ENCODE peak calls at places on chromosomes 2 and 18, in five cellular contexts. V is adrenal gland, P is GM06990, J is heart right ventricle, U is aorta. M is an unnamed sample. For H3K36me3, the result is how much of the 10 kb centered on the place peaks cover.

GRCh38 chr2:202039278-202040100 is 5.8 kb downstream of the FZD7 start:
- DNase-seq in V (no peak), P (no peak), J (no peak), U (no peak), M (peak)

GRCh38 chr2:40394030-40394429 is 57.9 kb downstream of the SLC8A1 start:
- DNase-seq in V (no peak), P (no peak), J (no peak), U (no peak), M (no peak)

GRCh38 chr2:144096531-144096930 is 423.4 kb downstream of the ZEB2 start:
- DNase-seq in V (no peak), P (no peak), J (no peak), U (no peak), M (no peak)

GRCh38 chr2:239824051-239824694 is 201.0 kb downstream of the NDUFA10 start:
- DNase-seq in V (no peak), P (no peak), J (no peak), U (peak), M (no peak)

GRCh38 chr2:222042666-222043065 is 256.1 kb downstream of the PAX3 start:
- DNase-seq in V (no peak), P (no peak), J (no peak), U (no peak), M (no peak)

GRCh38 chr18:37385846-37386435 is 179.7 kb downstream of the CELF4 start:
- DNase-seq in V (no peak), P (no peak), J (no peak), U (no peak), M (no peak)

GRCh38 chr2:15389326-15389700 is 171.8 kb downstream of the NBAS start:
- DNase-seq in V (no peak), P (no peak), J (no peak), U (no peak), M (no peak)

GRCh38 chr2:48601349-48601748 is 16.3 kb upstream of the GTF2A1L start:
- DNase-seq in V (no peak), P (no peak), J (no peak), U (no peak), M (peak)

GRCh38 chr2:112031916-112032582 is 23.0 kb upstream of the TMEM87B start:
- DNase-seq in V (no peak), P (no peak), J (no peak), U (no peak), M (peak)

GRCh38 chr18:3498705-3499451 is 48.9 kb downstream of the TGIF1 start:
- DNase-seq in V (peak), P (no peak), J (peak), U (peak), M (peak)

GRCh38 chr2:138707424-138708074 is 72.6 kb downstream of the NXPH2 start:
- DNase-seq in V (no peak), P (no peak), J (no peak), U (no peak), M (peak)

GRCh38 chr2:141411419-141411818 is 719.4 kb downstream of the LRP1B start:
- DNase-seq in V (no peak), P (no peak), J (no peak), U (no peak), M (no peak)

GRCh38 chr18:32301976-32302743 is 112.3 kb downstream of the MEP1B start:
- DNase-seq in V (peak), P (peak), J (no peak), U (no peak), M (peak)

GRCh38 chr2:110768591-110768990 is 36.2 kb downstream of the ACOXL start:
- DNase-seq in V (no peak), P (no peak), J (no peak), U (no peak), M (no peak)

GRCh38 chr2:210577263-210578071 is 21.1 kb downstream of the CPS1 start:
- DNase-seq in V (no peak), P (peak), J (no peak), U (no peak), M (no peak)

GRCh38 chr2:134234535-134234934 is 19.3 kb upstream of the MGAT5 start:
- DNase-seq in V (no peak), P (no peak), J (no peak), U (no peak), M (no peak)

GRCh38 chr2:71253476-71253875 is 26.6 kb upstream of the PAIP2B start:
- DNase-seq in V (no peak), P (no peak), J (no peak), U (no peak), M (no peak)

GRCh38 chr2:184530239-184530638 is 68.1 kb upstream of the ZNF804A start:
- DNase-seq in V (no peak), P (no peak), J (no peak), U (peak), M (no peak)

GRCh38 chr2:180175736-180176135 is 168.6 kb upstream of the CWC22 start:
- DNase-seq in V (no peak), P (no peak), J (no peak), U (no peak), M (no peak)

GRCh38 chr2:8320305-8320704 is 361.6 kb upstream of the ID2 start:
- DNase-seq in V (no peak), P (no peak), J (no peak), U (no peak), M (peak)

GRCh38 chr18:54238181-54238936 is 13.9 kb upstream of the MBD2 start:
- DNase-seq in V (no peak), P (no peak), J (no peak), U (no peak), M (no peak)

GRCh38 chr2:72785517-72785916 is 40.3 kb downstream of the EXOC6B start:
- DNase-seq in V (no peak), P (no peak), J (no peak), U (no peak), M (no peak)

GRCh38 chr2:219344756-219345458 is 12.4 kb upstream of the RESP18 start:
- DNase-seq in V (peak), P (no peak), J (peak), U (no peak), M (no peak)

GRCh38 chr18:57898506-57899124 is 95.5 kb upstream of the ATP8B1 start:
- DNase-seq in V (no peak), P (no peak), J (no peak), U (no peak), M (peak)

GRCh38 chr18:51009071-51009470 is 20.9 kb upstream of the SMAD4 start:
- DNase-seq in V (no peak), P (no peak), J (no peak), U (no peak), M (peak)

GRCh38 chr2:28956415-28956826 is 24.7 kb upstream of the TOGARAM2 start:
- DNase-seq in V (peak), P (no peak), J (peak), U (no peak), M (peak)

GRCh38 chr2:5409925-5410360 is 282.2 kb upstream of the SOX11 start:
- DNase-seq in V (no peak), P (no peak), J (no peak), U (no peak), M (no peak)

GRCh38 chr2:218745559-218746469 is 35.2 kb downstream of the TTLL4 start:
- DNase-seq in V (peak), P (no peak), J (peak), U (no peak), M (no peak)

GRCh38 chr2:25316101-25316500 is 25.6 kb downstream of the DNMT3A start:
- DNase-seq in V (no peak), P (no peak), J (no peak), U (no peak), M (no peak)
- H3K36me3 ChIP-seq in V (under half), P (under half), J (under half), U (under half), M (under half)

DNA sequence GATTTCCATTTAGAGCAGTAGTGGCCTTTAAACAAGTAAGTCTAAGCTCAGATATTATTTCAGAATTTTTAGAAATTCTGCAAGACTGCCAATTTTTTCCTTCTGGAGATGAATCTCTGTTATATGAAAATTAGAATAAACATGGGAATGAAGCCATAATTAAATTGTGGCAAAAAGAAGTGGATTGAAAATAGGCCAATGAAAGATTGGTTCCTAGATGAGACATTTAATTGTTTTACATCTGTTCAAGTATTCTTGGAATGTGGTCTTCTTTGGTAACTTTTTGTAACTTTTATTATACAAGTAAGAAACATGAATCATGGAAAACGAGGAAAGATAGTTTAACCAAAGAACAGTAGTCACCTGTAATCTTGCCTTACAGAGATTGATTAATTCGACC is 10.3 kb downstream of the CAD start:
- DNase-seq in V (no peak), P (no peak), J (no peak), U (no peak), M (no peak)
- H3K36me3 ChIP-seq in V (half or more), P (under half), J (under half), U (under half), M (half or more)

DNA sequence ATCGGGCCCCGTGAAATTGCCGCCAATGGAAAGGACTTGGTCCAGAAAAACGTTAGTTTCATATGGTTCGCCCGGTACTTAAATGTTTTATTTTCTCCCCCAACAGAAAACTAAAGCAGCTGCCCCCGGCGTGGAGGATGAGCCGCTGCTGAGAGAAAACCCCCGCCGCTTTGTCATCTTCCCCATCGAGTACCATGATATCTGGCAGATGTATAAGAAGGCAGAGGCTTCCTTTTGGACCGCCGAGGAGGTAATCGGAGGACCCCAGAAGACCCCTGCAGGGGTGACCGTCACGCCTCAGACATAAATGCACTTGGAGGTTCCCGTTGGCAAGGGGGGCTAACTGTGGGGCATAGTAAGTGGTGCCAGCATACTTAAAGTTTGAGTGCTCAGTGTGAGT is 742 bp downstream of the RRM2 start:
- DNase-seq in V (no peak), P (no peak), J (no peak), U (no peak), M (no peak)
- H3K36me3 ChIP-seq in V (under half), P (under half), J (under half), U (under half), M (half or more)

GRCh38 chr2:101294861-101295260 is 13.6 kb downstream of the RNF149 start:
- DNase-seq in V (no peak), P (no peak), J (no peak), U (no peak), M (no peak)

GRCh38 chr2:101295895-101296294 is 12.6 kb downstream of the RNF149 start:
- DNase-seq in V (peak), P (no peak), J (no peak), U (no peak), M (peak)

GRCh38 chr2:101297383-101297782 is 11.1 kb downstream of the RNF149 start:
- DNase-seq in V (no peak), P (no peak), J (no peak), U (no peak), M (no peak)

GRCh38 chr2:101293544-101293943 is 15.0 kb downstream of the RNF149 start:
- DNase-seq in V (no peak), P (no peak), J (no peak), U (no peak), M (no peak)

DNA sequence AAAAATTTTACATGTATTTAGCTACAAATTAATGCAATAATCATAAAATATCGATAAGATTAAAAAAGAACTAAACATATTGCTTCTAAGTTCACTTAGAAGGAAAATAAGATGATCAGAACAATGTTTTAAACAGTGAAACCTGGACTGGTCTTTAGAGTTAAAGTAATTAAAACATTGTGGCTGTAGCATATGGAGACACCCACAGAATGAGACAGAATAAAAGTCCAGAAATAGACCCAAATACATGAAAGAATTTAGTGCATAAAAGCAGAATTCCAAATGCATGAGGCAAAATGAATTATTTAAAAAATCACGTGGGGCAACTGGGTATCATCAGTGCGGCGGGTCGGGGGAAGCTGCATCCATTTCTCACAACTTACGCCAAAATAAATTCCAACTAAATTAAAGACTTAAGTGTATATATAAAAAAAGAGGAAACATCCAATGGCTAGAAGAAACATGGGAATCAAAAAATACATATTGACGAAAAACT is 12.1 kb downstream of the RNF149 start:
- DNase-seq in V (no peak), P (no peak), J (no peak), U (no peak), M (no peak)
- H3K36me3 ChIP-seq in V (under half), P (under half), J (under half), U (under half), M (under half)

GRCh38 chr2:223884399-223884798 is 47.0 kb upstream of the AP1S3 start:
- DNase-seq in V (no peak), P (peak), J (no peak), U (no peak), M (peak)

GRCh38 chr2:223882715-223883114 is 45.3 kb upstream of the AP1S3 start:
- DNase-seq in V (no peak), P (no peak), J (no peak), U (no peak), M (no peak)

GRCh38 chr2:223877771-223878410 is 40.5 kb upstream of the AP1S3 start:
- DNase-seq in V (no peak), P (no peak), J (no peak), U (no peak), M (no peak)

DNA sequence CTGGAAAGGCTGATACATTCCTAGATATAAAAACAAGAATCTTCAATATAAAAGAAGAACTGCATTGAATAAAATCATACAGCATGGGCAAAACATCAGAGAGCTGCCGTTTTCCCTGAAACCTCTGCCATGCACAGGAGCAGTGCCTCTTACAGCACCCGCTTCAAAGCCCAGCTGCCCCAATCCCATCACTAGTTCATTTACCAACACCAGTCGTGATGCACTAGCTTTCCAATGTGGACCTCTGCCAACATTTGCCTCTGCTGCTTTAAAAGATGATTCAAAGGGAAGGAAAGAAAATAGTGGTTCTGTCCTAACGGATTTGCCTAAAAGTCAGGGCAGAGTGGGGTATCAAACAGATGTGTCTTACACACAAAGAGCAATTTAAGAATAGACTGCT is 43.4 kb upstream of the AP1S3 start:
- DNase-seq in V (no peak), P (no peak), J (no peak), U (no peak), M (no peak)
- H3K36me3 ChIP-seq in V (half or more), P (under half), J (under half), U (under half), M (under half)

GRCh38 chr18:47413327-47413726 is 161.9 kb upstream of the SKOR2 start:
- DNase-seq in V (peak), P (no peak), J (no peak), U (no peak), M (peak)
- H3K36me3 ChIP-seq in V (under half), P (under half), J (under half), U (under half), M (under half)

GRCh38 chr2:9590635-9591034 is 35.0 kb upstream of the ADAM17 start:
- DNase-seq in V (no peak), P (no peak), J (no peak), U (no peak), M (no peak)
- H3K36me3 ChIP-seq in V (under half), P (under half), J (under half), U (under half), M (half or more)

GRCh38 chr2:36500072-36500471 is 97.9 kb downstream of the FEZ2 start:
- DNase-seq in V (no peak), P (no peak), J (no peak), U (no peak), M (no peak)
- H3K36me3 ChIP-seq in V (under half), P (under half), J (under half), U (under half), M (half or more)

GRCh38 chr2:101309211-101309700 is 755 bp upstream of the RNF149 start:
- DNase-seq in V (no peak), P (no peak), J (no peak), U (no peak), M (no peak)

GRCh38 chr2:101307950-101308431 is 510 bp downstream of the RNF149 start:
- DNase-seq in V (peak), P (peak), J (no peak), U (peak), M (peak)

GRCh38 chr2:101307503-101307902 is 998 bp downstream of the RNF149 start:
- DNase-seq in V (no peak), P (no peak), J (no peak), U (no peak), M (no peak)

GRCh38 chr2:101310591-101311389 is 2.3 kb upstream of the RNF149 start:
- DNase-seq in V (no peak), P (no peak), J (no peak), U (no peak), M (no peak)

DNA sequence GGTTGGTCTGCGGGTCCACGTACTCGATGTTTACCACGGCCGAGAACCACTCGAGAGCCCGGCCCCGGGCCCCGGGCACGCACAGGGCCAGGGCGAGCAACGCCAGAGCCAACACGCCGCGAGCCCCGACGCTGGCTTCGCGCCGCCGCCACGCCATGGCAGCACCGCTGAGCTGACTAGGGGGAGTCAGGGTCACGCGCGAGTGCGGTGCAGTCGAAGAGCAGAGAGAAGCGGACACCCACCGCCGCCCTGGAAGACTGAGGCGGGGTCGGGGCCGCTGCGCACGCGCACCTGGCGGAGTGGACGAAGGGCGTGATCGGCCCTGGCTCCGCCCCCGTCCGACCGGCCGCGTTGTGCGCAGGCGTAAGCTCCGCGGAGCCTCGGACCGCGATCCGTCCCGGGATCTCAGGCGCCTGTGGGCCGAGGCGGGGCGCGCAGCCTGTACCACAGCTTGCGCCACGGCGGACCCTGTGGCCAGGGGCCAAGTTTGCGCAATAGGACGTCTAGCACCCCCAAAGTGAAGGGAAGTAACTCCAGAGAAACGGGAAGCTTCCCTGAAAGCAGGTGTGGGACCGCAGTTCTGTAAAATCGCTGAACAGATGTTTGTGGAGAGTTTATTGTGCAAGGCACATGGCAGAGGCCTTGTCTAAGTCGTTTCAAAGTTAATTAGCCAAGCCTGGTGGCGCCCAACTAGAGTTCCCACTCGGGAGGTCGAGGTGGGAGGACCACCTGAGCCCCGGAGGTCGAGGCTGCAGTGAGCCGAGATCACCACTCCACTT is at the start of gene RNF149:
- DNase-seq in V (peak), P (peak), J (peak), U (peak), M (peak)
- H3K36me3 ChIP-seq in V (under half), P (under half), J (under half), U (under half), M (under half)